ENCODE peak calls at places on chromosomes 5 and 9, in seven cellular contexts. D is GOT3; V is CD8-positive, alpha-beta T cell; W is stimulated activated CD4-positive, alpha-beta T cell treated with anti-CD3 and anti-CD28 coated beads, Interleukin-4, amount 100 ng/mL, for 1 hour; S is astrocyte of the spinal cord; P is SK-N-SH; A is T-helper 2 cell. Z is an unnamed sample.

GRCh38 chr5:132369471-132370240 is at the start of gene SLC22A5:
- DNase-seq in W (peak), S (peak), V (peak), A (peak), P (peak), D (no peak), Z (peak)

GRCh38 chr9:95132406-95133350 is 184.8 kb downstream of the FANCC start:
- DNase-seq in W (no peak), D (no peak), P (peak), V (no peak), A (no peak), S (no peak), Z (peak)

GRCh38 chr5:31194458-31194808 is 947 bp downstream of the CDH6 start:
- DNase-seq in V (no peak), A (no peak), S (peak), D (no peak), P (no peak), W (no peak), Z (no peak)

GRCh38 chr5:134242146-134242545 is 16.3 kb upstream of the PPP2CA start:
- DNase-seq in S (peak), A (no peak), P (no peak), D (peak), W (no peak), V (no peak), Z (no peak)

GRCh38 chr5:36887532-36887931 is 11.0 kb downstream of the NIPBL start:
- DNase-seq in A (no peak), V (no peak), W (no peak), P (no peak), S (no peak), D (no peak), Z (no peak)

GRCh38 chr5:58156354-58156753 is 303.5 kb downstream of the PLK2 start:
- DNase-seq in A (no peak), S (peak), W (no peak), V (no peak), D (no peak), P (no peak), Z (no peak)

GRCh38 chr5:158590936-158591863 is 508.5 kb downstream of the EBF1 start:
- DNase-seq in S (peak), W (no peak), D (no peak), P (peak), A (no peak), V (no peak), Z (peak)

GRCh38 chr5:54774281-54775171 is 210.9 kb downstream of the ESM1 start:
- DNase-seq in D (no peak), V (no peak), P (no peak), A (no peak), S (no peak), W (no peak), Z (no peak)

GRCh38 chr9:88443480-88444113 is 55.4 kb downstream of the SPIN1 start:
- DNase-seq in A (no peak), D (no peak), V (no peak), P (no peak), S (no peak), W (no peak), Z (no peak)

GRCh38 chr5:3020426-3020825 is 268.9 kb upstream of the IRX2 start:
- DNase-seq in A (no peak), S (no peak), V (peak), W (no peak), P (no peak), D (no peak), Z (no peak)

GRCh38 chr9:22308177-22308576 is 138.4 kb upstream of the DMRTA1 start:
- DNase-seq in W (no peak), V (no peak), S (no peak), D (no peak), P (no peak), A (no peak), Z (peak)

GRCh38 chr9:17520264-17521058 is 58.4 kb upstream of the SH3GL2 start:
- DNase-seq in S (no peak), W (no peak), P (no peak), D (no peak), V (no peak), A (no peak), Z (no peak)

GRCh38 chr9:117278656-117279055 is 136.2 kb downstream of the ASTN2 start:
- DNase-seq in V (no peak), D (no peak), P (peak), S (no peak), A (no peak), W (no peak), Z (no peak)

GRCh38 chr9:134163374-134164196 is 779 bp downstream of the RNU6ATAC start:
- DNase-seq in A (peak), V (peak), P (peak), D (peak), S (peak), W (peak), Z (peak)

GRCh38 chr9:108919517-108919916 is 14.4 kb downstream of the ELP1 start:
- DNase-seq in P (no peak), V (no peak), A (no peak), D (no peak), S (no peak), W (no peak), Z (no peak)

GRCh38 chr5:5179079-5179478 is 38.9 kb downstream of the ADAMTS16 start:
- DNase-seq in P (no peak), D (no peak), A (no peak), V (no peak), W (no peak), S (no peak), Z (peak)

GRCh38 chr9:93427655-93428379 is 23.7 kb upstream of the FAM120A start:
- DNase-seq in D (no peak), V (no peak), P (no peak), A (no peak), S (no peak), W (no peak), Z (no peak)

GRCh38 chr5:149887622-149888183 is 56.9 kb downstream of the PDE6A start:
- DNase-seq in A (no peak), D (no peak), W (no peak), P (no peak), V (no peak), S (peak), Z (peak)

GRCh38 chr9:93041108-93041802 is 17.2 kb upstream of the SUSD3 start:
- DNase-seq in V (peak), A (no peak), D (no peak), S (no peak), P (no peak), W (no peak), Z (no peak)

GRCh38 chr5:176741566-176742211 is 68.7 kb upstream of the UNC5A start:
- DNase-seq in W (no peak), A (no peak), P (peak), S (no peak), V (peak), D (no peak), Z (no peak)

GRCh38 chr5:126973193-126973592 is 57.2 kb downstream of the MARCHF3 start:
- DNase-seq in P (no peak), V (no peak), D (no peak), W (no peak), A (no peak), S (no peak), Z (no peak)

GRCh38 chr5:5006548-5006947 is 133.6 kb upstream of the ADAMTS16 start:
- DNase-seq in A (no peak), V (no peak), W (no peak), P (no peak), S (no peak), D (no peak), Z (no peak)

GRCh38 chr9:4315582-4316215 is 15.8 kb upstream of the GLIS3 start:
- DNase-seq in V (peak), A (peak), P (peak), S (peak), W (peak), D (no peak), Z (peak)

GRCh38 chr5:124372457-124372856 is 374.0 kb downstream of the ZNF608 start:
- DNase-seq in S (no peak), P (no peak), W (no peak), D (no peak), A (no peak), V (no peak), Z (no peak)

GRCh38 chr5:93598997-93599371 is 16.0 kb downstream of the NR2F1 start:
- DNase-seq in D (no peak), S (no peak), A (no peak), V (no peak), W (no peak), P (peak), Z (no peak)

GRCh38 chr5:71780597-71780996 is 61.5 kb downstream of the CARTPT start:
- DNase-seq in V (no peak), W (no peak), P (no peak), A (no peak), S (no peak), D (no peak), Z (no peak)

GRCh38 chr9:105978822-105979221 is 284.5 kb downstream of the TMEM38B start:
- DNase-seq in P (peak), A (no peak), V (no peak), W (no peak), D (no peak), S (no peak), Z (no peak)

GRCh38 chr9:99056876-99057664 is 47.8 kb upstream of the TGFBR1 start:
- DNase-seq in V (no peak), S (peak), W (no peak), A (peak), D (no peak), P (no peak), Z (no peak)

GRCh38 chr5:122921826-122922225 is 76.4 kb downstream of the SNX24 start:
- DNase-seq in W (no peak), S (no peak), A (no peak), D (no peak), P (no peak), V (no peak), Z (no peak)

GRCh38 chr5:136811551-136811950 is 446.2 kb upstream of the TRPC7 start:
- DNase-seq in A (no peak), D (no peak), S (peak), P (no peak), W (no peak), V (no peak), Z (peak)

GRCh38 chr5:133440467-133441115 is 171.8 kb downstream of the FSTL4 start:
- DNase-seq in W (no peak), P (no peak), D (no peak), A (no peak), V (no peak), S (no peak), Z (no peak)

GRCh38 chr5:83715316-83716060 is 5.2 kb downstream of the HAPLN1 start:
- DNase-seq in S (no peak), W (no peak), P (no peak), V (no peak), D (no peak), A (no peak), Z (peak)

Z was measured in kidney glomerular epithelial cell.